ENCODE peak calls at places on chromosomes 12 and 14, in four cellular contexts. J is fibroblast of lung, L is sigmoid colon, H is A549. D is an unnamed sample.

GRCh38 chr12:93526786-93527428 is 45.6 kb upstream of the SOCS2 start:
- DNase-seq in H (peak), J (peak), L (no peak), D (peak)

GRCh38 chr12:124152733-124153132 is 142.2 kb upstream of the RFLNA start:
- DNase-seq in L (no peak), H (no peak), J (peak), D (peak)

GRCh38 chr12:23055004-23055403 is 430.0 kb downstream of the ETNK1 start:
- DNase-seq in L (no peak), J (peak), H (no peak), D (peak)

GRCh38 chr12:5222011-5222461 is 178.4 kb downstream of the KCNA5 start:
- DNase-seq in H (no peak), J (no peak), L (no peak), D (no peak)

GRCh38 chr12:130214686-130215370 is 52.6 kb downstream of the FZD10 start:
- DNase-seq in J (no peak), H (no peak), L (no peak), D (no peak)

GRCh38 chr12:47280543-47281330 is 201.0 kb upstream of the AMIGO2 start:
- DNase-seq in H (no peak), J (no peak), L (no peak), D (no peak)

GRCh38 chr12:124920353-124920935 is 6.0 kb upstream of the UBC start:
- DNase-seq in H (no peak), L (no peak), J (no peak), D (no peak)

GRCh38 chr12:54010053-54010971 is 1.5 kb downstream of the HOXC8 start:
- DNase-seq in L (no peak), H (no peak), J (no peak), D (no peak)

GRCh38 chr14:20866194-20866593 is 25.0 kb upstream of the RNASE3 start:
- DNase-seq in H (no peak), L (no peak), J (no peak), D (no peak)

GRCh38 chr14:20866963-20867362 is 24.2 kb upstream of the RNASE3 start:
- DNase-seq in J (no peak), L (no peak), H (no peak), D (peak)
- TF ChIP-seq CTCF in J (peak), L (no peak), H (peak), D (peak)

DNA sequence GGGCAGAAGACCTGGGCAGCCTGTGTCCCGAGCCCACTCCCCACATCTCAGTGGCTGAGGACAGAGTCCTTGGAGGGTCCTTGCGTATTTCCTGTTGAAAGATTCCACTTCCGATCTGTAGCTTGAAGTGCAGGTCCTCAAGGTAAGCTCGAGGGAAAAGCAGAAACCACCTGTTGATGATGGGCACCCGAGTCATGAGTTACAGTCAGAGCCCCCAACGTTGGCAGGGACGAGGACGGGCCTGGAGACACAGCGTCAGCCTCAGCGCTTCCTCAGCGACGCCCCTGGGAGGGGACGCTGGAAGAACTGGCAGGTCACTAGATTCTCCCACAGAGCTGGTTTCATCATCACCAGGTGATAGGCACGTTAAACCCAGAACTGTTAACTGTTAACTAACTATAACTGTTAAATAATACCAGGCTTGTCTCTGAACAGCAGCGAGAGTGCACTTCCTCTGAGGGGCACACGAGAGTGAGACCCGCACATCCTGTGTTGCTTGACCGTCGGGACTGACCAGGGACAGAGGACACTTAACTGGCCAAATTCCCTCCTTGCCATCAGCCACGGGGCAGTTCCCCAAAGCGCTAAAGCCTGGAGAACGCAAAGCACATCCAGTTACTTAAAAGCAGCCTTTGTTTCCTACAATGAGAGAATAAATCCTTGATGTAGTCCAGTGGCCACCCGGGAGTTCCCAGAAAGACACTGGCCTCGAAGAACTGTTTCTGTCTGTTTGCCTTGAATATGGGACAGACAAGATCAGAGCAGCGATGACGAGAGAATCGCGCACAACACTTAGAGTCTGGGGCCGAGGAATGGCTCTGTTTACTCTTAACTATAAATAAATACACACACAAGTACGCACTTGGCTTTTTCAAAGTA is 102.0 kb downstream of the TNFAIP2 start:
- DNase-seq in J (peak), L (no peak), H (no peak), D (no peak)
- H3K4me3 ChIP-seq in J (no peak), L (no peak), H (no peak), D (no peak)

GRCh38 chr12:120234643-120235368 is 30.7 kb downstream of the PXN start:
- DNase-seq in H (peak), J (peak), L (peak), D (peak)

GRCh38 chr12:120236124-120236398 is 29.5 kb downstream of the PXN start:
- DNase-seq in L (no peak), H (no peak), J (no peak), D (no peak)

GRCh38 chr12:120238839-120239445 is 26.6 kb downstream of the PXN start:
- DNase-seq in J (no peak), H (no peak), L (no peak), D (no peak)

GRCh38 chr12:120238224-120238616 is 27.3 kb downstream of the PXN start:
- DNase-seq in H (no peak), J (no peak), L (peak), D (no peak)

DNA sequence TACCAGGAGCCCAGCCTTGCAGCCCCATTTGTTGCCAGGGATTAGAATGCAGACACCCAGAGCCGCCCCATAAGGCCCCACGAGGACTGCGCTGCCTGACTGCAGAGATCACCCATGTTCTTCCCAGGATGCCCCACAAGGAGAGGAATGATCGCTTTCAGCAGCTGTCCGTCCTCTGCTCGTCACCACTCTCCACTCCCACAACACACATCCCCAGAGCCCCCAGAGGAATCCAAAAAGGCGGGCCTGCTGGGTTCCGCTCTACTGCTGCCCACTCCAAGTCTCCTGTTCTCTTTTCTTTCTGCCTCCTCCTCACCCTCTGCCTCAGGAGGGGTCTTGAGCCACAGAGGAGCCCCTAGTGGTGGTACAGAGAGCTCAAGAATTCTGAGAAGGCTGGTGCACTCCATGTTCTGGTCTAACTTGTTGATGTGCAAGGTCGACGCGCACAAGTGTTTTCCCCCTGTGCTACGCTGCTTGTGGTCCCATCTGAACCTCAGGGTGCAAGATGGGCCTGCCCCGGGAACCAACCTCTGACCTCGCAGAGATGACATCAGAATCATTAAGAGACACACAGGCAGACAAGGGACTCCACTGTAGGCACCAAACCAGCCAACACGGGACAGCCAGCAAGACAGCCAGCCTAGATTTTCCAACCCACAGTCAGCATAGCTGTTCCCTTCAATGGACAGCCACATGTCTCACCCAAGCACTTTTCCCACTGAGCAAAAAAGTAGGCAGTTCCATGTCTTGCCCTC is 30.0 kb downstream of the PXN start:
- DNase-seq in J (no peak), L (no peak), H (peak), D (peak)
- TF ChIP-seq CTCF in J (peak), L (no peak), H (no peak), D (peak)

GRCh38 chr14:38363217-38363616 is 107.3 kb upstream of the CLEC14A start:
- DNase-seq in J (no peak), H (no peak), L (no peak), D (no peak)

GRCh38 chr14:38357557-38357956 is 101.7 kb upstream of the CLEC14A start:
- DNase-seq in J (peak), H (no peak), L (no peak), D (peak)
- H3K4me3 ChIP-seq in J (no peak), H (no peak), L (no peak), D (no peak)

GRCh38 chr14:104159990-104160389 is 21.6 kb downstream of the KIF26A start:
- DNase-seq in L (no peak), H (no peak), J (no peak), D (no peak)

GRCh38 chr14:104156142-104156541 is 17.8 kb downstream of the KIF26A start:
- DNase-seq in J (no peak), L (no peak), H (no peak), D (no peak)

GRCh38 chr14:104158827-104159798 is 20.7 kb downstream of the KIF26A start:
- DNase-seq in J (no peak), H (no peak), L (no peak), D (no peak)

GRCh38 chr14:104155513-104155912 is 17.1 kb downstream of the KIF26A start:
- DNase-seq in H (no peak), J (no peak), L (no peak), D (no peak)

DNA sequence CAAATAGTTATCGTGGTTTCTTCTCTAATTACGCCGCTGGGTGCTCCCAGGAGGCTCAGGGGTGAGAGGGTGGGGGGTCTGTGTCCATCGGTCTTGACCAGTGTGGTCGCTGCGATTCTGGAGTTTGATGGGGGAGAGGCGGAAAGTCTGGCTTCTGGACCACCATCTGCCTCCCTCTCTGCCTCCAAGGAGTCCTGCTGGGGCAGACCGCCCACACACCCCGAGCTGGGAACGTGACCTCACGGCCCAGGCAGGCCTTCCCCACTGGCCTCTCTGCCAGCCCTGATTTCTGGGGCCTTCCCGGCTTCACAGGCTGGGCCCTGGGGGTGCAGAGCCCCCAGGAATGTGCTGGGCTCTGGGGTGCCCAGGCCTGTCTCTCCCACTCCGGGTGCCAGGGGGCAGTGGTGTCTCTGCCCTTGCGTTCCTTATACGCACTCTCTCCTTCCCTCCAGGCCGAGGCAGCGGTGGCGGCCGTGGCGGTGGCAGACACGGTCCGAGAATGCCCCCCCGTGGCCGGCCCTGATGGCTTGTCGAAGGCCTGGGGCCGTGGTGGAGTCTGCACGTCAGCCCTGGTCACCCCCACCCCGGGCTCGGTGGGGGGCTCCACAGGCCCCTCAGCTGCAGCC is 19.0 kb downstream of the KIF26A start:
- DNase-seq in J (no peak), L (no peak), H (no peak), D (no peak)
- TF ChIP-seq CTCF in J (no peak), L (no peak), H (no peak), D (no peak)

GRCh38 chr14:81450976-81451375 is 50.9 kb upstream of the STON2 start:
- DNase-seq in H (no peak), L (no peak), J (no peak), D (no peak)

GRCh38 chr14:81447018-81447770 is 47.1 kb upstream of the STON2 start:
- DNase-seq in H (no peak), J (no peak), L (no peak), D (peak)

GRCh38 chr14:81450100-81450531 is 50.0 kb upstream of the STON2 start:
- DNase-seq in L (peak), H (no peak), J (peak), D (peak)

GRCh38 chr14:81449114-81449513 is 49.0 kb upstream of the STON2 start:
- DNase-seq in J (peak), L (peak), H (no peak), D (no peak)

DNA sequence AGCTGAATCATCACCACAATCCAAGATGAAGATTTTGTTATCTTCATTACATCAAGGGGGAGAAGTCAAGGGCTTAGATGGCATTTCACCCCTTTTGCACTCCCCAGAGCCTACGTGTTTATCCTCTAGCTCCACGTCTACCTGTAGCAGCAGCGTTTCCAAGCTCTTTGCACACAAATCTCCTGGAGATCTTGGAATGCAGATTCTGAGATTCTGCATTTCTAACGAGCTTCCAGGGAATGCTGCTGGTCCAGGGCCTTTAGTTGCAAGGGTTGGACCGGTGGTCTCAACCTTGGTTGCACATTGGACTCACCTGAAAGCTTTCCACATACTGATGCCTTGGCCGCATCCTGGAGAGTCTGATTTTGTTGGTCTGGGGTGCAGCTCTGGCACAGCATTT is 49.5 kb upstream of the STON2 start:
- DNase-seq in J (no peak), H (no peak), L (peak), D (no peak)
- H3K4me3 ChIP-seq in J (no peak), H (no peak), L (no peak), D (no peak)

D was measured in fibroblast of mammary gland.